ENCODE peak calls at places on chromosomes 11 and 22, in nine cellular contexts. U is iris pigment epithelial cell; J is posterior vena cava; R is naive thymus-derived CD4-positive, alpha-beta T cell; M is fibroblast of mammary gland; T is esophagus muscularis mucosa; Y is COR-L47; B is stimulated activated CD8-positive, alpha-beta memory T cell treated with anti-CD3 and anti-CD28 coated beads, Interleukin-15, amount 100 ng/mL, for 24 hours; S is HS-27A. E is an unnamed sample.

GRCh38 chr11:69213964-69214363 is 58.2 kb downstream of the SMIM38 start:
- DNase-seq in U (no peak), J (peak; percentile 23), B (no peak), R (no peak), S (no peak), T (no peak), Y (no peak), M (no peak), E (peak; percentile 62)

GRCh38 chr11:124758355-124759267 is 3.5 kb downstream of the ESAM start:
- DNase-seq in U (peak; percentile 71), T (peak; percentile 96), M (peak; percentile 56), J (peak; percentile 93), Y (peak; percentile 48), S (no peak), B (peak; percentile 13), R (no peak), E (no peak)

GRCh38 chr22:44764974-44765373 is 12.6 kb downstream of the ARHGAP8 start:
- DNase-seq in S (no peak), J (no peak), R (no peak), Y (no peak), M (no peak), B (no peak), T (no peak), U (no peak), E (no peak)

GRCh38 chr11:2186669-2187266 is 15.2 kb upstream of the TH start:
- DNase-seq in S (no peak), M (no peak), J (no peak), B (peak; percentile 11), Y (peak; percentile 91), T (no peak), U (peak; percentile 16), R (peak; percentile 38), E (no peak)

GRCh38 chr11:78340530-78340929 is 77.1 kb downstream of the GAB2 start:
- DNase-seq in R (no peak), Y (no peak), J (no peak), M (no peak), U (no peak), B (no peak), S (no peak), T (no peak), E (no peak)

GRCh38 chr11:62169448-62169847 is 20.6 kb upstream of the SCGB1D1 start:
- DNase-seq in M (no peak), J (no peak), S (no peak), B (no peak), T (no peak), Y (no peak), U (no peak), R (no peak), E (no peak)

GRCh38 chr11:79383874-79384273 is 57.0 kb downstream of the TENM4 start:
- DNase-seq in R (no peak), T (no peak), U (no peak), Y (no peak), B (no peak), S (no peak), J (no peak), M (no peak), E (no peak)

GRCh38 chr11:61792310-61793083 is at the start of the genes FEN1 and TMEM258:
- DNase-seq in J (peak; percentile 97), Y (peak; percentile 91), U (peak; percentile 97), B (peak; percentile 77), T (peak; percentile 98), R (peak; percentile 85), S (peak; percentile 88), M (peak; percentile 92), E (peak; percentile 96)

GRCh38 chr22:41917375-41917905 is 2.6 kb upstream of the SHISA8 start:
- DNase-seq in J (no peak), M (no peak), B (no peak), Y (peak; percentile 49), U (no peak), T (no peak), R (no peak), S (no peak), E (no peak)

GRCh38 chr11:12075822-12076821 is 34.3 kb upstream of the MICAL2 start:
- DNase-seq in U (peak; percentile 100), R (no peak), S (peak; percentile 98), T (no peak), B (no peak), Y (no peak), M (peak; percentile 100), J (peak; percentile 86), E (peak; percentile 80)

GRCh38 chr22:24827305-24827704 is 21.3 kb downstream of the SGSM1 start:
- DNase-seq in J (peak; percentile 66), B (no peak), U (no peak), Y (peak; percentile 96), S (no peak), T (no peak), M (no peak), R (no peak), E (no peak)

GRCh38 chr11:45751430-45751829 is 53.5 kb upstream of the SLC35C1 start:
- DNase-seq in M (no peak), J (no peak), S (no peak), T (no peak), Y (peak; percentile 41), R (no peak), U (no peak), B (no peak), E (no peak)

GRCh38 chr11:62726156-62727006 is 876 bp downstream of the HNRNPUL2 start:
- DNase-seq in J (no peak), U (no peak), T (no peak), M (no peak), S (no peak), R (peak; percentile 16), B (no peak), Y (no peak), E (no peak)